ENCODE peak calls at places on chromosomes 1 and 21, in four cellular contexts. E, X, C and N are unnamed samples.
A peak's percentile ranks its signal among the peaks of the same experiment; 100 is the strongest.

GRCh38 chr1:106049595-106049994 is 1006.9 kb upstream of the PRMT6 start:
- DNase-seq in X (no peak), E (no peak), C (no peak), N (no peak)

GRCh38 chr21:14070049-14070893 is 140.5 kb downstream of the LIPI start:
- DNase-seq in X (no peak), C (no peak), E (peak; percentile 40), N (no peak)

GRCh38 chr21:28822882-28823335 is 169.8 kb downstream of the LTN1 start:
- DNase-seq in C (no peak), X (peak; percentile 50), E (no peak), N (peak; percentile 92)

GRCh38 chr1:81030441-81030840 is 770.3 kb upstream of the ADGRL2 start:
- DNase-seq in E (no peak), C (no peak), X (no peak), N (no peak)

GRCh38 chr21:38751379-38752050 is 54.2 kb upstream of the ETS2 start:
- DNase-seq in X (no peak), E (no peak), C (no peak), N (peak; percentile 24)

GRCh38 chr1:26278835-26279597 is 870 bp upstream of the SH3BGRL3 start:
- DNase-seq in C (no peak), E (no peak), X (peak; percentile 33), N (peak; percentile 87)

GRCh38 chr1:3312894-3313578 is 141.4 kb upstream of the ARHGEF16 start:
- DNase-seq in X (peak; percentile 99), E (peak; percentile 87), C (peak; percentile 92), N (peak; percentile 99)

GRCh38 chr1:150346316-150346715 is 17.6 kb upstream of the RPRD2 start:
- DNase-seq in E (no peak), X (no peak), C (no peak), N (no peak)

GRCh38 chr21:44382536-44382935 is 29.1 kb downstream of the TRPM2 start:
- DNase-seq in E (no peak), C (no peak), X (no peak), N (no peak)

GRCh38 chr1:31789259-31790065 is 25.3 kb upstream of the ADGRB2 start:
- DNase-seq in X (peak; percentile 87), E (peak; percentile 99), C (peak; percentile 49), N (peak; percentile 90)

GRCh38 chr1:202172015-202172355 is 11.6 kb upstream of the PTPN7 start:
- DNase-seq in X (no peak), E (no peak), C (no peak), N (no peak)

GRCh38 chr1:14372526-14372925 is 226.0 kb upstream of the KAZN start:
- DNase-seq in C (no peak), E (no peak), X (no peak), N (no peak)

GRCh38 chr1:42981871-42982270 is 23.2 kb upstream of the SLC2A1 start:
- DNase-seq in C (no peak), X (no peak), E (no peak), N (no peak)

GRCh38 chr1:223706077-223706988 is 6.0 kb upstream of the CAPN2 start:
- DNase-seq in C (peak; percentile 85), X (peak; percentile 91), E (peak; percentile 51), N (peak; percentile 93)

GRCh38 chr1:111499026-111499790 is 4.2 kb downstream of the ADORA3 start:
- DNase-seq in E (no peak), C (no peak), X (no peak), N (no peak)

GRCh38 chr1:9253706-9254105 is 19.1 kb downstream of the H6PD start:
- DNase-seq in C (no peak), X (peak; percentile 47), E (no peak), N (peak; percentile 36)

GRCh38 chr1:180674603-180675530 is 43.0 kb downstream of the XPR1 start:
- DNase-seq in C (no peak), X (peak; percentile 55), E (no peak), N (peak; percentile 10)

GRCh38 chr1:32215629-32216505 is 6.3 kb downstream of the TMEM234 start:
- DNase-seq in C (no peak), X (peak; percentile 64), E (peak; percentile 90), N (peak; percentile 78)

GRCh38 chr1:113388621-113389355 is 1.5 kb upstream of the MAGI3 start:
- DNase-seq in E (peak; percentile 56), X (no peak), C (no peak), N (peak; percentile 30)

GRCh38 chr1:19640363-19641316 is 3.5 kb upstream of the NBL1 start:
- DNase-seq in C (no peak), E (peak; percentile 92), X (no peak), N (peak; percentile 48)